ENCODE peak calls at places on chromosomes 6 and 20, in ten cellular contexts. R is astrocyte of the spinal cord; K is Calu3; F is fibroblast of the aortic adventitia; W is GM10248; O is neural progenitor cell; N is retinal pigment epithelial cell; J is AG09319; A is CD4-positive, alpha-beta T cell; Z is AG04449. D is an unnamed sample.

GRCh38 chr20:10921491-10922010 is 247.8 kb upstream of the JAG1 start:
- DNase-seq in A (no peak), O (no peak), N (no peak), F (no peak), R (no peak), K (no peak), W (no peak), J (no peak), Z (no peak), D (no peak)

GRCh38 chr6:157716553-157716952 is 106.5 kb upstream of the SNX9 start:
- DNase-seq in Z (no peak), K (no peak), W (no peak), R (no peak), O (no peak), F (peak; percentile 59), N (no peak), J (no peak), A (no peak), D (no peak)

GRCh38 chr20:39214778-39215177 is 252.6 kb downstream of the DHX35 start:
- DNase-seq in W (no peak), J (no peak), N (no peak), R (no peak), Z (no peak), A (no peak), F (no peak), K (no peak), O (peak; percentile 61), D (no peak)

GRCh38 chr6:5471044-5471443 is 209.7 kb downstream of the FARS2 start:
- DNase-seq in J (no peak), N (no peak), K (no peak), F (peak; percentile 66), W (peak; percentile 75), Z (no peak), A (peak; percentile 64), O (peak; percentile 85), R (peak; percentile 70), D (peak; percentile 62)

GRCh38 chr6:90167514-90168379 is 128.9 kb downstream of the BACH2 start:
- DNase-seq in Z (no peak), R (no peak), A (no peak), N (no peak), K (no peak), O (no peak), F (no peak), W (no peak), J (no peak), D (no peak)

GRCh38 chr6:136822051-136822378 is 377 bp upstream of the PEX7 start:
- DNase-seq in R (no peak), O (peak; percentile 7), A (no peak), J (no peak), F (no peak), Z (no peak), N (no peak), W (no peak), K (no peak), D (no peak)

GRCh38 chr20:856361-856775 is 22.9 kb downstream of the FAM110A start:
- DNase-seq in Z (no peak), N (peak; percentile 45), O (no peak), R (peak; percentile 78), A (peak; percentile 58), F (peak; percentile 70), K (peak; percentile 90), W (no peak), J (peak; percentile 29), D (no peak)

GRCh38 chr6:143034689-143035334 is 25.9 kb upstream of the AIG1 start:
- DNase-seq in J (no peak), N (no peak), K (peak; percentile 5), W (no peak), O (no peak), F (no peak), R (no peak), A (no peak), Z (no peak), D (no peak)

GRCh38 chr6:170529839-170530520 is 23.1 kb downstream of the PSMB1 start:
- DNase-seq in K (peak; percentile 58), W (peak; percentile 70), F (peak; percentile 79), R (peak; percentile 80), N (no peak), Z (no peak), J (peak; percentile 37), O (peak; percentile 84), A (peak; percentile 74), D (peak; percentile 69)

GRCh38 chr6:145118224-145118623 is 617.1 kb downstream of the EPM2A start:
- DNase-seq in J (no peak), A (no peak), Z (no peak), R (no peak), W (no peak), F (no peak), N (no peak), O (no peak), K (no peak), D (no peak)

GRCh38 chr6:150666071-150666470 is 66.4 kb downstream of the PLEKHG1 start:
- DNase-seq in J (no peak), W (no peak), F (peak; percentile 5), N (no peak), K (no peak), A (no peak), O (no peak), Z (no peak), R (peak; percentile 73), D (no peak)

GRCh38 chr6:150670311-150670710 is 70.6 kb downstream of the PLEKHG1 start:
- DNase-seq in A (no peak), O (no peak), N (no peak), W (no peak), F (no peak), J (no peak), K (no peak), Z (no peak), R (no peak), D (no peak)

GRCh38 chr6:150668882-150669476 is 69.3 kb downstream of the PLEKHG1 start:
- DNase-seq in N (peak; percentile 17), R (no peak), A (no peak), F (no peak), Z (no peak), W (no peak), K (no peak), O (no peak), J (no peak), D (no peak)

GRCh38 chr6:150664091-150664490 is 64.4 kb downstream of the PLEKHG1 start:
- DNase-seq in R (no peak), K (no peak), N (no peak), W (no peak), J (no peak), O (no peak), A (no peak), Z (no peak), F (no peak), D (no peak)

DNA sequence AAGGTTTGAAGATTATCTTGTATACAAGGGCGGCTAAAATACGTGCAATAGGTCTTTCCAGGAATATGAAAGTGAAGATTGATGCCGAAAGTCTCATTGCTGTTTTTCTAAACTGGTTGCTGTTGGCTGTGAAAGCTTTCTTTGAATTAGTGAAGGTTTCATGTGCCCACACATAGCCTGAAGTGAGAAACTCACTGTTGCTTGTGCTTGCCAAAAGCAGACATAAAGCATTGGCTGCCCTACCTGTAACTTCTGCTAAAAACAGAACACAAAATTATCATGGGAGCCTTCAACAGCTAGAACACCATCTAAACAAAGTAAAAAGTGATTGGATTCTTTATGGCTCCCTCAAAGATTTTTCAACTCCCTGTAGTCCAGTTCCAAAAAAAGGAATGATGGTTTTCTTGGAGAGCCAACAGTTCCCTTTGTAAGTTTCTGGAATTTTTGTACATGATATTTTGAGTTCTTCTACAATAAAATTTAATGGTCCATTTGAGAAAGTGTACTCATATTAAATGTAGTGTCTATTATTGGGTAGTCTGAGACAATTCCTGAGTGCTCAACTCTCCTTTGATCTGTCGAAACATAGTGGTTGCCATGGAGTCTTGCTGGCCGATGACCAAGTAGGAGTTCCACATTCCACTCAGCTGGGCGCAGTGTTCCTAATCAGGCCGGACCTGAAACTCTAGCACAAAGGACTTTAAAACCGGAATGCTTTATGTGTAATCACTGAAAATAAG is 68.5 kb downstream of the PLEKHG1 start:
- DNase-seq in R (peak; percentile 90), F (peak; percentile 90), W (no peak), A (no peak), K (peak; percentile 86), Z (no peak), O (peak; percentile 88), N (peak; percentile 89), J (peak; percentile 38), D (no peak)
- TF ChIP-seq CTCF in R (peak; percentile 38), F (peak; percentile 37), W (no peak), A (no peak), K (no peak), Z (no peak), O (peak; percentile 45), N (peak; percentile 43), J (peak; percentile 22), D (no peak)

GRCh38 chr20:2713285-2713684 is 20.7 kb downstream of the EBF4 start:
- DNase-seq in N (no peak), F (no peak), K (no peak), Z (no peak), A (no peak), W (no peak), R (no peak), J (no peak), O (no peak), D (no peak)
- TF ChIP-seq CTCF in N (no peak), F (no peak), K (no peak), Z (no peak), A (peak; percentile 80), W (peak; percentile 40), R (peak; percentile 21), J (peak; percentile 18), O (peak; percentile 39), D (peak; percentile 28)

GRCh38 chr6:119075200-119075981 is 3.1 kb downstream of the FAM184A start:
- DNase-seq in J (no peak), A (no peak), W (no peak), O (no peak), R (no peak), F (no peak), Z (no peak), N (no peak), K (no peak), D (no peak)

GRCh38 chr6:119078449-119079287 is at the start of gene FAM184A:
- DNase-seq in J (no peak), Z (no peak), K (peak; percentile 82), R (peak; percentile 54), F (peak; percentile 42), O (peak; percentile 89), A (peak; percentile 74), W (peak; percentile 58), N (no peak), D (peak; percentile 52)

GRCh38 chr6:119077643-119078448 is 618 bp downstream of the FAM184A start:
- DNase-seq in A (peak; percentile 62), Z (no peak), W (peak; percentile 30), F (peak; percentile 14), N (no peak), O (peak; percentile 55), J (no peak), K (peak; percentile 74), R (peak; percentile 22), D (peak; percentile 25)

GRCh38 chr6:119076173-119076965 is 2.1 kb downstream of the FAM184A start:
- DNase-seq in J (no peak), R (no peak), Z (no peak), F (no peak), W (no peak), K (no peak), O (no peak), N (no peak), A (no peak), D (no peak)

GRCh38 chr6:119076966-119077642 is 1.4 kb downstream of the FAM184A start:
- DNase-seq in R (no peak), J (no peak), Z (no peak), N (no peak), F (no peak), K (no peak), O (no peak), W (no peak), A (no peak), D (no peak)
- TF ChIP-seq CTCF in R (no peak), J (no peak), Z (no peak), N (no peak), F (no peak), K (no peak), O (no peak), W (no peak), A (no peak), D (no peak)

GRCh38 chr6:72622094-72622540 is 253 bp downstream of the KCNQ5 start:
- DNase-seq in Z (no peak), W (peak; percentile 64), K (no peak), N (no peak), F (peak; percentile 16), J (no peak), O (peak; percentile 76), A (peak; percentile 67), R (peak; percentile 43), D (peak; percentile 49)
- TF ChIP-seq CTCF in Z (peak; percentile 38), W (peak; percentile 32), K (no peak), N (peak; percentile 25), F (peak; percentile 14), J (no peak), O (peak; percentile 39), A (peak; percentile 0), R (peak; percentile 38), D (peak; percentile 38)